ENCODE peak calls at places on chromosomes 6 and 20, in five cellular contexts. A is esophagus squamous epithelium, W is IMR-90, P is A549, B is colonic mucosa. L is an unnamed sample.

GRCh38 chr6:36510365-36510764 is 36.9 kb downstream of the STK38 start:
- DNase-seq in A (no peak), W (no peak), P (no peak), B (peak; percentile 95), L (no peak)

GRCh38 chr20:47054945-47055344 is 160.3 kb downstream of the EYA2 start:
- DNase-seq in A (no peak), W (no peak), P (no peak), B (no peak), L (no peak)

GRCh38 chr20:32527052-32527446 is 58.1 kb downstream of the NOL4L start:
- DNase-seq in A (no peak), W (no peak), P (no peak), B (no peak), L (no peak)

GRCh38 chr6:36953931-36954261 is 642 bp upstream of the PI16 start:
- DNase-seq in A (no peak), W (no peak), P (no peak), B (no peak), L (no peak)

GRCh38 chr6:80608881-80609280 is 502.4 kb downstream of the BCKDHB start:
- DNase-seq in A (no peak), W (peak; percentile 49), P (no peak), B (no peak), L (no peak)

GRCh38 chr6:15627829-15628228 is 35.0 kb downstream of the DTNBP1 start:
- DNase-seq in A (no peak), W (no peak), P (no peak), B (no peak), L (no peak)

GRCh38 chr6:2918936-2919335 is 15.8 kb upstream of the SERPINB9 start:
- DNase-seq in A (no peak), W (no peak), P (no peak), B (peak; percentile 14), L (no peak)

GRCh38 chr6:66065313-66065712 is 358.3 kb upstream of the EYS start:
- DNase-seq in A (no peak), W (no peak), P (no peak), B (no peak), L (no peak)

GRCh38 chr6:108453601-108454157 is 107.0 kb upstream of the FOXO3 start:
- DNase-seq in A (no peak), W (peak; percentile 78), P (no peak), B (no peak), L (no peak)

GRCh38 chr20:34461779-34462087 is 54.5 kb upstream of the DYNLRB1 start:
- DNase-seq in A (no peak), W (peak; percentile 29), P (no peak), B (no peak), L (no peak)

GRCh38 chr6:143167224-143167623 is 106.5 kb downstream of the AIG1 start:
- DNase-seq in A (no peak), W (no peak), P (no peak), B (no peak), L (no peak)

GRCh38 chr6:374956-375355 is 16.6 kb upstream of the IRF4 start:
- DNase-seq in A (no peak), W (no peak), P (no peak), B (no peak), L (no peak)

GRCh38 chr6:6987749-6988148 is 120.0 kb upstream of the RREB1 start:
- DNase-seq in A (no peak), W (no peak), P (no peak), B (no peak), L (no peak)

GRCh38 chr6:96520039-96520850 is 1.4 kb upstream of the UFL1 start:
- DNase-seq in A (no peak), W (peak; percentile 35), P (no peak), B (peak; percentile 59), L (no peak)

GRCh38 chr20:60058869-60059268 is 100.6 kb downstream of the CDH26 start:
- DNase-seq in A (no peak), W (no peak), P (no peak), B (no peak), L (no peak)

GRCh38 chr20:59221049-59221748 is 57.6 kb downstream of the ZNF831 start:
- DNase-seq in A (no peak), W (no peak), P (no peak), B (no peak), L (no peak)

GRCh38 chr20:5078399-5078958 is 41.3 kb downstream of the PCNA start:
- DNase-seq in A (peak; percentile 48), W (peak; percentile 66), P (peak; percentile 60), B (peak; percentile 81), L (no peak)

GRCh38 chr20:23152308-23152892 is 66.3 kb upstream of the CD93 start:
- DNase-seq in A (no peak), W (peak; percentile 88), P (no peak), B (peak; percentile 19), L (no peak)

GRCh38 chr6:145276746-145277145 is 458.6 kb downstream of the EPM2A start:
- DNase-seq in A (no peak), W (peak; percentile 30), P (no peak), B (no peak), L (no peak)

GRCh38 chr20:46520976-46521579 is 7.7 kb upstream of the ZNF334 start:
- DNase-seq in A (no peak), W (peak; percentile 64), P (peak; percentile 33), B (peak; percentile 38), L (peak; percentile 74)

GRCh38 chr6:130766239-130767144 is 60.7 kb upstream of the SMLR1 start:
- DNase-seq in A (no peak), W (peak; percentile 29), P (no peak), B (no peak), L (no peak)

GRCh38 chr6:32075781-32076494 is 33.2 kb downstream of the TNXB start:
- DNase-seq in A (no peak), W (no peak), P (no peak), B (no peak), L (no peak)

GRCh38 chr6:69027861-69028260 is 392.8 kb downstream of the ADGRB3 start:
- DNase-seq in A (no peak), W (no peak), P (no peak), B (no peak), L (no peak)

GRCh38 chr6:75480425-75480824 is 13.2 kb downstream of the FILIP1 start:
- DNase-seq in A (no peak), W (peak; percentile 40), P (no peak), B (no peak), L (no peak)

GRCh38 chr6:89411269-89412070 is 603 bp downstream of the RRAGD start:
- DNase-seq in A (no peak), W (no peak), P (no peak), B (peak; percentile 25), L (no peak)

GRCh38 chr6:166777096-166777630 is 150.1 kb upstream of the RPS6KA2 start:
- DNase-seq in A (no peak), W (no peak), P (no peak), B (no peak), L (no peak)

GRCh38 chr6:139080255-139080920 is 51.8 kb downstream of the ABRACL start:
- DNase-seq in A (no peak), W (no peak), P (no peak), B (no peak), L (no peak)

GRCh38 chr6:131378874-131379273 is 194.2 kb upstream of the ARG1 start:
- DNase-seq in A (no peak), W (no peak), P (no peak), B (no peak), L (no peak)

GRCh38 chr6:42338573-42339218 is 113.0 kb downstream of the TRERF1 start:
- DNase-seq in A (no peak), W (peak; percentile 99), P (peak; percentile 75), B (no peak), L (no peak)

GRCh38 chr6:31075528-31075927 is 36.8 kb downstream of the C6orf15 start:
- DNase-seq in A (no peak), W (peak; percentile 90), P (no peak), B (no peak), L (no peak)

GRCh38 chr20:14604143-14604542 is 266.7 kb upstream of the FLRT3 start:
- DNase-seq in A (no peak), W (no peak), P (no peak), B (no peak), L (no peak)

GRCh38 chr20:62929051-62929538 is 2.8 kb upstream of the DIDO1 start:
- DNase-seq in A (no peak), W (peak; percentile 58), P (no peak), B (peak; percentile 86), L (no peak)

DNA sequence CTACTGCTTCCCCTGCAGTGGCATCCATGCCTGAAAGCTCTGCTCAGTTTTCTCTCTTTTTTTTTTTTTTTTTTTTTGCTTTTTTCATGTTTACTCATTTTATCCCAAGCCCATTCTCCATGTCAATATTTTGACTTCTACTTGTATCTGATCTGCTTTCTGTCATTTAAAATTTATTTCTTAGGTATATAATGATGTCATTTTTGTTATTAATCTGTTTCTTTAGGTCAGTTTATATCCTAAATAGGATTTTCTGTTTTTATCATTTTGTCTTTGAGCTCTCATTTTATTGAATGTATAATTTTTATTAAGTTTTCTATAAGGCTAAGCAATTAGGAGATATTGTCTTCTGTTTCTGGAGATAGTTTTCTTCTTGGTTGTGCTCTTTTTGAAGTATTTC is 138.5 kb upstream of the PMEPA1 start:
- DNase-seq in A (no peak), W (no peak), P (no peak), B (no peak), L (no peak)
- H3K4me1 ChIP-seq in A (no peaks in the 10 kb centered on the region), W (no peaks in the 10 kb centered on the region), P (no peaks in the 10 kb centered on the region), B (no peaks in the 10 kb centered on the region), L (no peaks in the 10 kb centered on the region)

DNA sequence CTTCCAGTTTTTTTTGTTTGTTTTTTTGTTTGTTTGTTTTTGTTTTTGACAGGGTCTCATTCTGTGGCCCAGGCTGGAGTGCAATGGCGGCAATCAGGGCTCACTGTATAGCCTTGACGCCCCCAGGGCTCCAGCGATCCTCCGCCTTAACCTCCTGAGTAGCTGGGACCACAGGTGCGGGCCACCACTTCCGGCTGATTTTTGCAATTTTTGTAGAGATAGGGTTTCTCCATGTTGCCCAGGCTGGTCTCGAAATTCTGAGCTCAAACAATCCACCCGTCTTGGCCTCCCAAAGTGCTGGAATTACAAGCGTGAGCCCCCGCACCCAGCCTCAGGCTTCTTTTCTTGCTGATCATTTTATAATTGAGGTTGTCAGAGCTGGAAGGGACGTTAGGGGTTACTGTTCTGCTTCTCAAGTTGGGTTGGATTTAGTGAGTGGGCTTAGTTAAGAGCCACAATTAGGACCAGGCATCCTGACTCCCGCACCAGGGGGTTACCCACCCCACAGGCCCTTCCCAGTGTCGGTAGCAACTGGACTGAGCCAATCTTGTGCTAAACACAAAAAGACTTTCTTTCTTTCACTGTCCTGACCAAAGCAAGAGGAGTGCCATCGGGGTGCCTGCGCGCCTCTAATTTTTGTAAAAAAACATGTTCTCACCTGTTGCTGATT is 13.1 kb upstream of the ZSCAN9 start:
- DNase-seq in A (no peak), W (no peak), P (no peak), B (no peak), L (no peak)
- H3K4me3 ChIP-seq in A (peak overlapping the region; percentile 44), W (peak overlapping the region; percentile 58), P (peak overlapping the region; percentile 52), B (no peak overlapping the region), L (peak overlapping the region; percentile 64)

DNA sequence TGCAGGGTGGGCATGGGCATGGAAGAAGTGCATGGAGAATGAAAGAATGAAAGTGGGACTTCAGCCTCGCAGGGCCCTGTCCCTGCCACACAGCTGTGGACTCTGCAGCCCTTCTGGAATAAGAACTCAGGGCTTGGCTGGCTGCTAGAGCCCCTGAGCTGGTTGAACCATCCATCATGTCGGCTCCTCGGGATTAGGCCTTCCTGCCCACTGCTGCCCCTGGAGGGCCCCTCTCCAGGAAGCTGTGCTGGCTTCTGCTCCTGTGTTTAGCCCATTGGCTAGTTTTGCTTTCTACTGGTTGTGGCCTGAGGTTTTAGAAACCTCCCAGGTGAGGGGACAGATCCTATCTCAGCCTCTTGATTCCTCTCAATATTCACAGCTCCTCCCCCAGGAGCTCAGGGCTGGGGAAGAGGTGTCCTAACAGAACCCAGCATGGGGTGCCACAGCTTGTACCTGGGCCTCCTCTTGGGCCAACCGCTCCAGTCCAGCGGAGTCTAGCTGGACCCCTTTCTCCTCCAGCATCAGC is 7.9 kb downstream of the AARS2 start:
- DNase-seq in A (no peak), W (no peak), P (no peak), B (no peak), L (no peak)
- H3K27ac ChIP-seq in A (no peak overlapping the region), W (no peak overlapping the region), P (no peak overlapping the region), B (no peak overlapping the region), L (no peak overlapping the region)

GRCh38 chr20:38034961-38035360 is 1.4 kb downstream of the RPRD1B start:
- DNase-seq in A (no peak), W (no peak), P (no peak), B (no peak), L (no peak)
- H3K4me1 ChIP-seq in A (peaks cover 21% of the 10 kb centered on the region), W (peaks cover 6% of the 10 kb centered on the region), P (peaks cover 25% of the 10 kb centered on the region), B (peaks cover 8% of the 10 kb centered on the region), L (no peaks in the 10 kb centered on the region)

L was measured in iPS DF 6.9.